ENCODE peak calls at places on chromosome 2, in six cellular contexts. R is endothelial cell of umbilical vein, L is coronary artery, F is nephron progenitor cell, C is neural progenitor cell, D is foreskin fibroblast. P is an unnamed sample.

GRCh38 chr2:146847846-146848245 is 997.0 kb upstream of the ACVR2A start:
- DNase-seq in R (no peak), L (no peak), F (no peak), C (no peak), D (peak), P (no peak)

GRCh38 chr2:65980531-65980930 is 454.4 kb upstream of the MEIS1 start:
- DNase-seq in R (no peak), L (no peak), F (no peak), C (no peak), D (no peak), P (no peak)

GRCh38 chr2:112149866-112150435 is 11.8 kb downstream of the FBLN7 start:
- DNase-seq in R (no peak), L (no peak), F (no peak), C (no peak), D (no peak), P (no peak)

GRCh38 chr2:145799595-145800108 is 1279.7 kb upstream of the ZEB2 start:
- DNase-seq in R (no peak), L (no peak), F (no peak), C (no peak), D (no peak), P (no peak)

GRCh38 chr2:191206613-191207471 is 38.4 kb upstream of the MYO1B start:
- DNase-seq in R (no peak), L (no peak), F (no peak), C (no peak), D (peak), P (no peak)

GRCh38 chr2:240760576-240761246 is 59.3 kb downstream of the KIF1A start:
- DNase-seq in R (no peak), L (no peak), F (no peak), C (no peak), D (no peak), P (no peak)

GRCh38 chr2:117984208-117984607 is 29.7 kb downstream of the CCDC93 start:
- DNase-seq in R (no peak), L (no peak), F (no peak), C (no peak), D (no peak), P (no peak)

GRCh38 chr2:229689307-229689839 is 25.0 kb downstream of the DNER start:
- DNase-seq in R (no peak), L (no peak), F (no peak), C (no peak), D (no peak), P (no peak)

GRCh38 chr2:181234429-181235410 is 222.5 kb upstream of the ITGA4 start:
- DNase-seq in R (no peak), L (no peak), F (no peak), C (no peak), D (no peak), P (no peak)

GRCh38 chr2:115165529-115166109 is 723.2 kb downstream of the DPP10 start:
- DNase-seq in R (peak), L (no peak), F (peak), C (peak), D (peak), P (peak)

GRCh38 chr2:23351388-23352141 is 33.4 kb upstream of the KLHL29 start:
- DNase-seq in R (peak), L (peak), F (peak), C (peak), D (peak), P (peak)

GRCh38 chr2:11967946-11968465 is 221.6 kb downstream of the LPIN1 start:
- DNase-seq in R (no peak), L (no peak), F (no peak), C (peak), D (peak), P (no peak)

GRCh38 chr2:222892321-222892720 is 31.5 kb downstream of the ACSL3 start:
- DNase-seq in R (peak), L (no peak), F (no peak), C (no peak), D (peak), P (no peak)

GRCh38 chr2:44620189-44620990 is 258.6 kb downstream of the CAMKMT start:
- DNase-seq in R (no peak), L (no peak), F (no peak), C (no peak), D (peak), P (no peak)

GRCh38 chr2:111883661-111884591 is at the start of gene ANAPC1:
- DNase-seq in R (peak), L (peak), F (peak), C (peak), D (peak), P (peak)

DNA sequence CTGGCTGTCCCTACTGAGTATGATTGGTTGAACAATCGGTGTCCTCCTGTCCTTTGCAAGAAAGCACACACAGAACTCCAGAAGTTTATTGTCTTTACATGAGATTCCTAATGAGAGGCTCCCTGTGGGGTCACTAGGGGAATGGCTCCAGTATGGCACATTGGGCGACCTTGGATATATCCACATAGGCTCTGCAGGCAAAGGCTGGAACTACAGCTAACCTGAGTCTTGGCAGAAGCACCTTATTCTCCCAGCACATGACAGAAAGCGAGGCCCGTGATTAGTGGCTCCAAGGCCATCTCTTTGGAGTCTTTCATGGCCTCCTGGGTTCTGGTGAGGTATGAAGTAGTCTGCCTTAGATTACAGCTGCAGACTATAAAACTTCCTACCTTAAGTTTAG is 49.0 kb downstream of the ZDBF2 start:
- DNase-seq in R (no peak), L (no peak), F (no peak), C (no peak), D (no peak), P (no peak)
- TF ChIP-seq CTCF in R (no peak), L (no peak), F (no peak), C (no peak), D (no peak), P (no peak)

GRCh38 chr2:38178556-38179419 is 102.8 kb upstream of the CYP1B1 start:
- DNase-seq in R (peak), L (no peak), F (no peak), C (no peak), D (peak), P (peak)

GRCh38 chr2:38180754-38181153 is 104.8 kb upstream of the CYP1B1 start:
- DNase-seq in R (no peak), L (no peak), F (no peak), C (no peak), D (peak), P (no peak)

GRCh38 chr2:38174646-38175096 is 98.7 kb upstream of the CYP1B1 start:
- DNase-seq in R (no peak), L (no peak), F (no peak), C (no peak), D (peak), P (peak)

GRCh38 chr2:38176619-38177021 is 100.7 kb upstream of the CYP1B1 start:
- DNase-seq in R (no peak), L (no peak), F (no peak), C (no peak), D (peak), P (no peak)

DNA sequence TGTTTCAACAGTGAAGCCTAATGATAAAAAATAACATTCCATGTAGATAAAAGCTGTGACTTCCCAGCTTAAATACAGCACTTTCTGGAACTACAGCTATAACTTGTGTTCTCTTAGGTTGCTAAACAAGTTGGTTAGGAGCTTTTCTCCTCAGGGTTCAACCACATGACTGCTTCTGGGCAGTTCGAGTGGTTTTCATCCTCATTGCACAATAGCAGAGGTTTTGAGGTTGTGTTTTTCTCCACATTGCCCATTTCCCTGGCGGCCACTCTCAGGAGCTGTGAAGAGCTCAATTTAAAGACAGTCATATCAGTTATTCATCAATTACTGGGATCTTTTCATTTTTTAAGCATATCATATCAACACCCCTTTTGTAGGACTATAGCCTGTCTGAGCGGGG is 102.2 kb upstream of the CYP1B1 start:
- DNase-seq in R (no peak), L (no peak), F (no peak), C (no peak), D (peak), P (no peak)
- TF ChIP-seq CTCF in R (no peak), L (no peak), F (no peak), C (no peak), D (no peak), P (no peak)

DNA sequence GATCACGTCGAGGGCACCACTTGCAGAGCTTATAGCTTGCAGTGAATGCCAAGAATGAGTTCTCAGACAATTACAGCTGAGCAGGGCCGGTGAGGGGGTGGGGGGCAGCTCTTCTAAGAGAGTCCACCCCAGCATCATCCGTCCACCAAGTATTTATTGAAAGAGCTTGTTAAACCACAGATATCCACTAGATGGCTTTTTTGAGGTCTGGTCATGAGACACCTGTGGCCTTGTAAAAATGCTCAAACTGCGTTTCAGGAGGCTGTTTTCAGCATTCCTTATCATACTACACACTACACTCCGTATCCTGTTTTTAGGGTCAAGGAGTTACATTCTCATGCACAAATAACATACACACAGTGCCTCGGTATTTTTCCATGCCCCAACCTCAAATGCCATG is 51.5 kb downstream of the DNAJC10 start:
- DNase-seq in R (peak), L (no peak), F (no peak), C (peak), D (peak), P (peak)
- TF ChIP-seq CTCF in R (peak), L (no peak), F (peak), C (peak), D (peak), P (peak)

DNA sequence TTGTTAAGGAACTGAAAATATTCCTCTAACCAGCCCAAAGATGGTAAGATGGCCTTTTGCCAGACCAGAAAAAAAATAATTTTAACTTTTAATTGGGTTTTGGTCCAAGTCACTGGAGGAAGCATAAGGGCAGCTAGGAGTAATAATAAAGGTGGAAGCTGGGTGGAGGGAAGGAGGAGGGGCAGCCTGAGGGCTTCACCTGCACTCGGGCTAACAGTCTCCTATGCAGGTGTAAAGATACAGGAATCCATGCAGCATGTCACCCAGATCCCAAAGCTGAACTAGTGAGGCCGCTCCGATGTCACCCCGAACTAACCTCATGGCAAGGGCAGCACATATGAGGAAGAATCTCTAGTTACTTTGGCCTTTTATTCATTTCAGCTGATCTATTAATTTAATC is 37.2 kb upstream of the GORASP2 start:
- DNase-seq in R (no peak), L (no peak), F (no peak), C (no peak), D (no peak), P (no peak)
- TF ChIP-seq CTCF in R (no peak), L (no peak), F (no peak), C (no peak), D (no peak), P (no peak)

DNA sequence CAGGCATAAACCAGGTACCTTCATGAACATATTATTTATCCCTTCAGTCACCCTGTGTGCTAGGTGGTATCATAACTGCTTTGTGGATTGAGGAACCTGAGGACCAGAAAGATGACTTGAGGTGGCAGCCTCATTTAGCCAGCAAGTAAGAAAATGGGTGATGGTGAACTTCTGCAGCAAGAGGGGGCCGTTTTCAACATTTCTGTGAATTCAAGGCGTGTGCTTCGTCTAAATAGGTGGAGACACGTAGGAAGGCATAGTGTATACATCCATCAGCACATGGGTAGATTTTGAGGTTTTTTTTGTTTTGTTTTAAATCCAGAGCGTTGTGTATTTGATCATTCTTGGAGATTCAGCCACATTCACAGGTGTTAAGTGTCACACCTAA is 118.7 kb downstream of the SPTBN1 start:
- DNase-seq in R (no peak), L (no peak), F (no peak), C (no peak), D (no peak), P (no peak)
- TF ChIP-seq CTCF in R (no peak), L (no peak), F (no peak), C (no peak), D (no peak), P (no peak)

DNA sequence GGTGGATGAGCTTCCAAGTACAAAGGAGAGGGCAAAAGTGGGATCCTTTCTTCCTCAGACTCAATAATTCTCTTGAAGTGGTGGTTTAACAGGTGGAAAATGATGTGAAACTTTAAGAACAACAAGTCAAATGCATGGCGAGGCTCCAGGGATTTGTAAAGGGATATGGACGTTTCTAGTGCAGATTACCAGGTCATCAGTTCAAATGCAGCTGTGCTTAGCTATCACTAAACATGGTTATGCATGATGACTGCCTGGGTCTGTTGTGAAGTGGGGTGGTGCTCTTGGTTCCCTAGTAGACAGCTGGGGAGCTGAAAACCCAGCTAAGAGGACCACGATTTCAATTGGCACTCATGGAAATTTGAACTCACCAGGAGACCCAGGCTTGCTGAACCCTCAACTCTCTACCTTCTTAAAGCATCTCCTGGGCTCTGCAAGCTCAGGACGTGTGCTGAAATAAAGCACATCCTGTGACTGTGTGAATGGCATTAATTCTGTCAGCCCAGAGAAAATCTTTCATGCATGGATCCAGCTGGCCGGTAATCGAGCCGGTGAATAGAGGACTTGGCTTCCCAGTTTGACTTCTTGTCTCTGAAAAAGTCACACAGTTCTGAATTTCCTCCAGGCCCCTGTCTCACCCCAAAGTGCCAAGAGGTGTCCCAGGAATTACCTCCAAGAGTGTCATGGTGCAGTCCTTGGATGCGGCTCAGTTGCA is 146.1 kb downstream of the MTX2 start:
- DNase-seq in R (no peak), L (no peak), F (no peak), C (peak), D (no peak), P (no peak)
- TF ChIP-seq CTCF in R (no peak), L (no peak), F (no peak), C (no peak), D (no peak), P (no peak)

GRCh38 chr2:167345559-167345958 is 457.3 kb downstream of the XIRP2 start:
- DNase-seq in R (no peak), L (no peak), F (no peak), C (no peak), D (no peak), P (no peak)

GRCh38 chr2:167340322-167340721 is 452.0 kb downstream of the XIRP2 start:
- DNase-seq in R (no peak), L (no peak), F (no peak), C (no peak), D (no peak), P (no peak)

DNA sequence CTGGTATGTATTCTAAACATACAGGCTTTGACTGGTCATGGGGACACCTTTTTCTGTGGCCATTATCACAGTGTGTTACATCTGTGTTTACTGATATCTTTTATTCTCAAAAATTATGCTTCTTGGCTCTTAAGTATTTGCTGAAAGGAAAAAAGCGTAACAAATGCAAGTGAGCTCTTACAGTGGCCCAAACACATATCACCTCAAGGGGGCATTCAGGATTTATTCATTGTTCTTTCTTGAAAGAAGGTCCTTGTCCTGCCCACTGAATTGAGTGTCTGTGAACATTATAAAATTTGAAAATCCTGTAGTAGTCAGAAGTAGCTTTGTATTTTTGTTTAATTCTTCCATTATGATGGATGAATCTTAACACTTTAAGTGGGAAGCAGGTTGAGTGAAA is 454.5 kb downstream of the XIRP2 start:
- DNase-seq in R (peak), L (no peak), F (no peak), C (peak), D (no peak), P (no peak)
- TF ChIP-seq CTCF in R (no peak), L (no peak), F (peak), C (peak), D (no peak), P (no peak)

DNA sequence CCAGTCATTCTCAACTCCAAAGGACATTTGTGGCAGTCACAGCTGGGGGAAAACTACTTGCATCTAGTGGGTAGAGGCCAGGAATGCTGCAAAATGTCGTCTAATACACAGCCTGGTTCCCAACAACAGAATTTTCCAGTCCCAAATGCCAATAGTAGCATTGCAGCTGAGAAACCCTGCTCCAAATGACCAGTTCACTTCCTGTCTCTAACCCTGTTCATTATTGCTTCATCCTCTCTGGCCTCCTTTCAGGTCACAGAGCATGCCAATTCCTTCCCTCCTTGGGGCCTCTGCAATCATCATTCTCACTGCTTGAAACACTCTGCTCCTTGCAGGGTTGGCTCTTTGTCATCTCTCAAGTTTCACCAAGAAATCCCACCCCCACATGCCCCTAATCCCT is 139.1 kb downstream of the IRS1 start:
- DNase-seq in R (no peak), L (peak), F (no peak), C (no peak), D (peak), P (peak)
- TF ChIP-seq CTCF in R (no peak), L (no peak), F (no peak), C (no peak), D (no peak), P (no peak)

GRCh38 chr2:38554973-38555595 is 47.6 kb downstream of the HNRNPLL start:
- DNase-seq in R (peak), L (no peak), F (no peak), C (no peak), D (peak), P (peak)
- TF ChIP-seq CTCF in R (peak), L (no peak), F (peak), C (peak), D (peak), P (peak)